ENCODE peak calls at places on chromosome 12, in seven cellular contexts. One of them, this sample, is unnamed.

GRCh38 chr12:121719926-121720414 is 7.4 kb downstream of the TMEM120B start:
- DNase-seq in midbrain: no peak
- DNase-seq in heart left ventricle: no peak
- DNase-seq in mesendoderm: peak
- DNase-seq in stimulated activated CD4-positive, alpha-beta T cell treated with anti-CD3 and anti-CD28 coated beads, Interleukin-15, amount 100 ng/mL, for 1 hour: no peak
- DNase-seq in NCI-H2081 treated with DMSO at 0.1 percent for 48 hours: no peak
- DNase-seq in hippocampal formation: no peak
- DNase-seq in this sample: no peak

GRCh38 chr12:57182918-57183575 is 33.5 kb upstream of the NXPH4 start:
- DNase-seq in midbrain: peak
- DNase-seq in mesendoderm: peak
- DNase-seq in stimulated activated CD4-positive, alpha-beta T cell treated with anti-CD3 and anti-CD28 coated beads, Interleukin-15, amount 100 ng/mL, for 1 hour: peak
- DNase-seq in heart left ventricle: peak
- DNase-seq in hippocampal formation: peak
- DNase-seq in NCI-H2081 treated with DMSO at 0.1 percent for 48 hours: peak
- DNase-seq in this sample: peak

GRCh38 chr12:55728185-55728931 is 451 bp downstream of the CD63 start:
- DNase-seq in NCI-H2081 treated with DMSO at 0.1 percent for 48 hours: no peak
- DNase-seq in heart left ventricle: peak
- DNase-seq in midbrain: peak
- DNase-seq in mesendoderm: peak
- DNase-seq in hippocampal formation: peak
- DNase-seq in stimulated activated CD4-positive, alpha-beta T cell treated with anti-CD3 and anti-CD28 coated beads, Interleukin-15, amount 100 ng/mL, for 1 hour: no peak
- DNase-seq in this sample: peak

GRCh38 chr12:89345830-89346740 is 6.2 kb downstream of the DUSP6 start:
- DNase-seq in NCI-H2081 treated with DMSO at 0.1 percent for 48 hours: peak
- DNase-seq in stimulated activated CD4-positive, alpha-beta T cell treated with anti-CD3 and anti-CD28 coated beads, Interleukin-15, amount 100 ng/mL, for 1 hour: no peak
- DNase-seq in heart left ventricle: peak
- DNase-seq in midbrain: peak
- DNase-seq in mesendoderm: peak
- DNase-seq in hippocampal formation: no peak
- DNase-seq in this sample: no peak

GRCh38 chr12:131803995-131804521 is 24.1 kb upstream of the MMP17 start:
- DNase-seq in hippocampal formation: no peak
- DNase-seq in NCI-H2081 treated with DMSO at 0.1 percent for 48 hours: no peak
- DNase-seq in stimulated activated CD4-positive, alpha-beta T cell treated with anti-CD3 and anti-CD28 coated beads, Interleukin-15, amount 100 ng/mL, for 1 hour: no peak
- DNase-seq in heart left ventricle: no peak
- DNase-seq in midbrain: no peak
- DNase-seq in mesendoderm: no peak
- DNase-seq in this sample: no peak

GRCh38 chr12:1474059-1474537 is 120.3 kb downstream of the FBXL14 start:
- DNase-seq in mesendoderm: peak
- DNase-seq in NCI-H2081 treated with DMSO at 0.1 percent for 48 hours: no peak
- DNase-seq in hippocampal formation: no peak
- DNase-seq in midbrain: no peak
- DNase-seq in stimulated activated CD4-positive, alpha-beta T cell treated with anti-CD3 and anti-CD28 coated beads, Interleukin-15, amount 100 ng/mL, for 1 hour: no peak
- DNase-seq in heart left ventricle: no peak
- DNase-seq in this sample: peak

GRCh38 chr12:3252416-3252815 is 175.2 kb downstream of the TSPAN9 start:
- DNase-seq in midbrain: peak
- DNase-seq in mesendoderm: no peak
- DNase-seq in heart left ventricle: peak
- DNase-seq in stimulated activated CD4-positive, alpha-beta T cell treated with anti-CD3 and anti-CD28 coated beads, Interleukin-15, amount 100 ng/mL, for 1 hour: no peak
- DNase-seq in NCI-H2081 treated with DMSO at 0.1 percent for 48 hours: no peak
- DNase-seq in hippocampal formation: peak
- DNase-seq in this sample: no peak

GRCh38 chr12:112025808-112026375 is 12.7 kb downstream of the ERP29 start:
- DNase-seq in stimulated activated CD4-positive, alpha-beta T cell treated with anti-CD3 and anti-CD28 coated beads, Interleukin-15, amount 100 ng/mL, for 1 hour: no peak
- DNase-seq in NCI-H2081 treated with DMSO at 0.1 percent for 48 hours: no peak
- DNase-seq in midbrain: no peak
- DNase-seq in hippocampal formation: no peak
- DNase-seq in heart left ventricle: no peak
- DNase-seq in mesendoderm: peak
- DNase-seq in this sample: no peak

GRCh38 chr12:26195250-26195640 is at the start of gene SSPN:
- DNase-seq in hippocampal formation: peak
- DNase-seq in stimulated activated CD4-positive, alpha-beta T cell treated with anti-CD3 and anti-CD28 coated beads, Interleukin-15, amount 100 ng/mL, for 1 hour: no peak
- DNase-seq in mesendoderm: no peak
- DNase-seq in heart left ventricle: peak
- DNase-seq in midbrain: peak
- DNase-seq in NCI-H2081 treated with DMSO at 0.1 percent for 48 hours: no peak
- DNase-seq in this sample: no peak

GRCh38 chr12:92859650-92860386 is 69.3 kb downstream of the EEA1 start:
- DNase-seq in hippocampal formation: no peak
- DNase-seq in midbrain: no peak
- DNase-seq in mesendoderm: peak
- DNase-seq in heart left ventricle: no peak
- DNase-seq in NCI-H2081 treated with DMSO at 0.1 percent for 48 hours: peak
- DNase-seq in stimulated activated CD4-positive, alpha-beta T cell treated with anti-CD3 and anti-CD28 coated beads, Interleukin-15, amount 100 ng/mL, for 1 hour: no peak
- DNase-seq in this sample: no peak

GRCh38 chr12:16881986-16882385 is 276.0 kb upstream of the LMO3 start:
- DNase-seq in heart left ventricle: no peak
- DNase-seq in NCI-H2081 treated with DMSO at 0.1 percent for 48 hours: no peak
- DNase-seq in hippocampal formation: no peak
- DNase-seq in midbrain: no peak
- DNase-seq in mesendoderm: no peak
- DNase-seq in stimulated activated CD4-positive, alpha-beta T cell treated with anti-CD3 and anti-CD28 coated beads, Interleukin-15, amount 100 ng/mL, for 1 hour: no peak
- DNase-seq in this sample: no peak

GRCh38 chr12:119989619-119990381 is 764 bp downstream of the BICDL1 start:
- DNase-seq in midbrain: peak
- DNase-seq in mesendoderm: peak
- DNase-seq in hippocampal formation: peak
- DNase-seq in NCI-H2081 treated with DMSO at 0.1 percent for 48 hours: no peak
- DNase-seq in heart left ventricle: peak
- DNase-seq in stimulated activated CD4-positive, alpha-beta T cell treated with anti-CD3 and anti-CD28 coated beads, Interleukin-15, amount 100 ng/mL, for 1 hour: peak
- DNase-seq in this sample: peak

GRCh38 chr12:131547560-131547959 is 163.3 kb upstream of the SFSWAP start:
- DNase-seq in hippocampal formation: peak
- DNase-seq in stimulated activated CD4-positive, alpha-beta T cell treated with anti-CD3 and anti-CD28 coated beads, Interleukin-15, amount 100 ng/mL, for 1 hour: no peak
- DNase-seq in midbrain: peak
- DNase-seq in NCI-H2081 treated with DMSO at 0.1 percent for 48 hours: no peak
- DNase-seq in mesendoderm: no peak
- DNase-seq in heart left ventricle: no peak
- DNase-seq in this sample: no peak

GRCh38 chr12:3206536-3207072 is 129.4 kb downstream of the TSPAN9 start:
- DNase-seq in hippocampal formation: no peak
- DNase-seq in midbrain: no peak
- DNase-seq in heart left ventricle: no peak
- DNase-seq in stimulated activated CD4-positive, alpha-beta T cell treated with anti-CD3 and anti-CD28 coated beads, Interleukin-15, amount 100 ng/mL, for 1 hour: no peak
- DNase-seq in mesendoderm: no peak
- DNase-seq in NCI-H2081 treated with DMSO at 0.1 percent for 48 hours: no peak
- DNase-seq in this sample: no peak

GRCh38 chr12:106601031-106601430 is 18.2 kb downstream of the RFX4 start:
- DNase-seq in mesendoderm: peak
- DNase-seq in stimulated activated CD4-positive, alpha-beta T cell treated with anti-CD3 and anti-CD28 coated beads, Interleukin-15, amount 100 ng/mL, for 1 hour: no peak
- DNase-seq in NCI-H2081 treated with DMSO at 0.1 percent for 48 hours: no peak
- DNase-seq in midbrain: peak
- DNase-seq in hippocampal formation: no peak
- DNase-seq in heart left ventricle: no peak
- DNase-seq in this sample: no peak

GRCh38 chr12:546920-547845 is 87.4 kb downstream of the B4GALNT3 start:
- DNase-seq in midbrain: peak
- DNase-seq in hippocampal formation: peak
- DNase-seq in NCI-H2081 treated with DMSO at 0.1 percent for 48 hours: no peak
- DNase-seq in mesendoderm: peak
- DNase-seq in heart left ventricle: peak
- DNase-seq in stimulated activated CD4-positive, alpha-beta T cell treated with anti-CD3 and anti-CD28 coated beads, Interleukin-15, amount 100 ng/mL, for 1 hour: peak
- DNase-seq in this sample: peak

GRCh38 chr12:62783881-62784280 is 151.1 kb downstream of the PPM1H start:
- DNase-seq in mesendoderm: no peak
- DNase-seq in midbrain: no peak
- DNase-seq in heart left ventricle: no peak
- DNase-seq in hippocampal formation: no peak
- DNase-seq in NCI-H2081 treated with DMSO at 0.1 percent for 48 hours: no peak
- DNase-seq in stimulated activated CD4-positive, alpha-beta T cell treated with anti-CD3 and anti-CD28 coated beads, Interleukin-15, amount 100 ng/mL, for 1 hour: no peak
- DNase-seq in this sample: no peak

GRCh38 chr12:94856324-94856723 is 147.2 kb downstream of the NDUFA12 start:
- DNase-seq in mesendoderm: no peak
- DNase-seq in stimulated activated CD4-positive, alpha-beta T cell treated with anti-CD3 and anti-CD28 coated beads, Interleukin-15, amount 100 ng/mL, for 1 hour: no peak
- DNase-seq in midbrain: no peak
- DNase-seq in NCI-H2081 treated with DMSO at 0.1 percent for 48 hours: no peak
- DNase-seq in heart left ventricle: no peak
- DNase-seq in hippocampal formation: no peak
- DNase-seq in this sample: no peak

GRCh38 chr12:131372706-131373195 is 338.1 kb upstream of the SFSWAP start:
- DNase-seq in stimulated activated CD4-positive, alpha-beta T cell treated with anti-CD3 and anti-CD28 coated beads, Interleukin-15, amount 100 ng/mL, for 1 hour: no peak
- DNase-seq in NCI-H2081 treated with DMSO at 0.1 percent for 48 hours: no peak
- DNase-seq in midbrain: no peak
- DNase-seq in mesendoderm: no peak
- DNase-seq in hippocampal formation: no peak
- DNase-seq in heart left ventricle: no peak
- DNase-seq in this sample: no peak

GRCh38 chr12:51972849-51973273 is 21.4 kb downstream of the ACVR1B start:
- DNase-seq in stimulated activated CD4-positive, alpha-beta T cell treated with anti-CD3 and anti-CD28 coated beads, Interleukin-15, amount 100 ng/mL, for 1 hour: no peak
- DNase-seq in NCI-H2081 treated with DMSO at 0.1 percent for 48 hours: no peak
- DNase-seq in heart left ventricle: peak
- DNase-seq in hippocampal formation: peak
- DNase-seq in mesendoderm: peak
- DNase-seq in midbrain: no peak
- DNase-seq in this sample: no peak

GRCh38 chr12:122265433-122265832 is 861 bp downstream of the VPS33A start:
- DNase-seq in stimulated activated CD4-positive, alpha-beta T cell treated with anti-CD3 and anti-CD28 coated beads, Interleukin-15, amount 100 ng/mL, for 1 hour: no peak
- DNase-seq in hippocampal formation: no peak
- DNase-seq in mesendoderm: no peak
- DNase-seq in midbrain: no peak
- DNase-seq in NCI-H2081 treated with DMSO at 0.1 percent for 48 hours: no peak
- DNase-seq in heart left ventricle: no peak
- DNase-seq in this sample: no peak

GRCh38 chr12:24599737-24600136 is 349.2 kb downstream of the BCAT1 start:
- DNase-seq in stimulated activated CD4-positive, alpha-beta T cell treated with anti-CD3 and anti-CD28 coated beads, Interleukin-15, amount 100 ng/mL, for 1 hour: no peak
- DNase-seq in NCI-H2081 treated with DMSO at 0.1 percent for 48 hours: no peak
- DNase-seq in heart left ventricle: no peak
- DNase-seq in hippocampal formation: no peak
- DNase-seq in mesendoderm: no peak
- DNase-seq in midbrain: no peak
- DNase-seq in this sample: no peak

GRCh38 chr12:58416211-58416610 is 474.8 kb downstream of the ATP23 start:
- DNase-seq in NCI-H2081 treated with DMSO at 0.1 percent for 48 hours: no peak
- DNase-seq in heart left ventricle: no peak
- DNase-seq in midbrain: no peak
- DNase-seq in mesendoderm: no peak
- DNase-seq in hippocampal formation: no peak
- DNase-seq in stimulated activated CD4-positive, alpha-beta T cell treated with anti-CD3 and anti-CD28 coated beads, Interleukin-15, amount 100 ng/mL, for 1 hour: no peak
- DNase-seq in this sample: no peak

GRCh38 chr12:58408516-58408915 is 467.1 kb downstream of the ATP23 start:
- DNase-seq in midbrain: no peak
- DNase-seq in NCI-H2081 treated with DMSO at 0.1 percent for 48 hours: no peak
- DNase-seq in heart left ventricle: no peak
- DNase-seq in stimulated activated CD4-positive, alpha-beta T cell treated with anti-CD3 and anti-CD28 coated beads, Interleukin-15, amount 100 ng/mL, for 1 hour: no peak
- DNase-seq in mesendoderm: no peak
- DNase-seq in hippocampal formation: no peak
- DNase-seq in this sample: no peak

GRCh38 chr12:75525263-75525662 is 13.9 kb upstream of the KRR1 start:
- DNase-seq in NCI-H2081 treated with DMSO at 0.1 percent for 48 hours: no peak
- DNase-seq in stimulated activated CD4-positive, alpha-beta T cell treated with anti-CD3 and anti-CD28 coated beads, Interleukin-15, amount 100 ng/mL, for 1 hour: no peak
- DNase-seq in heart left ventricle: no peak
- DNase-seq in midbrain: no peak
- DNase-seq in hippocampal formation: no peak
- DNase-seq in mesendoderm: no peak
- DNase-seq in this sample: no peak

GRCh38 chr12:22286569-22286968 is 47.9 kb downstream of the ST8SIA1 start:
- DNase-seq in midbrain: no peak
- DNase-seq in mesendoderm: no peak
- DNase-seq in heart left ventricle: no peak
- DNase-seq in NCI-H2081 treated with DMSO at 0.1 percent for 48 hours: no peak
- DNase-seq in hippocampal formation: no peak
- DNase-seq in stimulated activated CD4-positive, alpha-beta T cell treated with anti-CD3 and anti-CD28 coated beads, Interleukin-15, amount 100 ng/mL, for 1 hour: no peak
- DNase-seq in this sample: no peak

GRCh38 chr12:40602562-40602961 is 89.7 kb upstream of the CNTN1 start:
- DNase-seq in heart left ventricle: no peak
- DNase-seq in midbrain: no peak
- DNase-seq in stimulated activated CD4-positive, alpha-beta T cell treated with anti-CD3 and anti-CD28 coated beads, Interleukin-15, amount 100 ng/mL, for 1 hour: no peak
- DNase-seq in NCI-H2081 treated with DMSO at 0.1 percent for 48 hours: no peak
- DNase-seq in mesendoderm: no peak
- DNase-seq in hippocampal formation: no peak
- DNase-seq in this sample: no peak

GRCh38 chr12:69966409-69966808 is 141.4 kb downstream of the MYRFL start:
- DNase-seq in hippocampal formation: no peak
- DNase-seq in midbrain: no peak
- DNase-seq in heart left ventricle: peak
- DNase-seq in mesendoderm: peak
- DNase-seq in NCI-H2081 treated with DMSO at 0.1 percent for 48 hours: no peak
- DNase-seq in stimulated activated CD4-positive, alpha-beta T cell treated with anti-CD3 and anti-CD28 coated beads, Interleukin-15, amount 100 ng/mL, for 1 hour: no peak
- DNase-seq in this sample: peak

GRCh38 chr12:21848192-21848591 is 73.7 kb upstream of the KCNJ8 start:
- DNase-seq in heart left ventricle: no peak
- DNase-seq in hippocampal formation: no peak
- DNase-seq in mesendoderm: peak
- DNase-seq in NCI-H2081 treated with DMSO at 0.1 percent for 48 hours: no peak
- DNase-seq in midbrain: no peak
- DNase-seq in stimulated activated CD4-positive, alpha-beta T cell treated with anti-CD3 and anti-CD28 coated beads, Interleukin-15, amount 100 ng/mL, for 1 hour: no peak
- DNase-seq in this sample: no peak

GRCh38 chr12:21428241-21428640 is 9.2 kb upstream of the PYROXD1 start:
- DNase-seq in hippocampal formation: no peak
- DNase-seq in midbrain: no peak
- DNase-seq in heart left ventricle: no peak
- DNase-seq in NCI-H2081 treated with DMSO at 0.1 percent for 48 hours: no peak
- DNase-seq in mesendoderm: no peak
- DNase-seq in stimulated activated CD4-positive, alpha-beta T cell treated with anti-CD3 and anti-CD28 coated beads, Interleukin-15, amount 100 ng/mL, for 1 hour: no peak
- DNase-seq in this sample: no peak

GRCh38 chr12:1776139-1776975 is 44.0 kb upstream of the LRTM2 start:
- DNase-seq in stimulated activated CD4-positive, alpha-beta T cell treated with anti-CD3 and anti-CD28 coated beads, Interleukin-15, amount 100 ng/mL, for 1 hour: no peak
- DNase-seq in mesendoderm: peak
- DNase-seq in midbrain: no peak
- DNase-seq in NCI-H2081 treated with DMSO at 0.1 percent for 48 hours: no peak
- DNase-seq in heart left ventricle: no peak
- DNase-seq in hippocampal formation: no peak
- DNase-seq in this sample: no peak

GRCh38 chr12:75480469-75480949 is at the start of gene GLIPR1:
- DNase-seq in mesendoderm: peak
- DNase-seq in NCI-H2081 treated with DMSO at 0.1 percent for 48 hours: no peak
- DNase-seq in hippocampal formation: peak
- DNase-seq in stimulated activated CD4-positive, alpha-beta T cell treated with anti-CD3 and anti-CD28 coated beads, Interleukin-15, amount 100 ng/mL, for 1 hour: peak
- DNase-seq in midbrain: peak
- DNase-seq in heart left ventricle: peak
- DNase-seq in this sample: peak

GRCh38 chr12:124774462-124775167 is 89.0 kb downstream of the SCARB1 start:
- DNase-seq in stimulated activated CD4-positive, alpha-beta T cell treated with anti-CD3 and anti-CD28 coated beads, Interleukin-15, amount 100 ng/mL, for 1 hour: no peak
- DNase-seq in midbrain: peak
- DNase-seq in mesendoderm: peak
- DNase-seq in NCI-H2081 treated with DMSO at 0.1 percent for 48 hours: no peak
- DNase-seq in heart left ventricle: no peak
- DNase-seq in hippocampal formation: peak
- DNase-seq in this sample: no peak

GRCh38 chr12:81759215-81759991 is at the start of gene PPFIA2:
- DNase-seq in NCI-H2081 treated with DMSO at 0.1 percent for 48 hours: peak
- DNase-seq in midbrain: peak
- DNase-seq in hippocampal formation: peak
- DNase-seq in heart left ventricle: peak
- DNase-seq in stimulated activated CD4-positive, alpha-beta T cell treated with anti-CD3 and anti-CD28 coated beads, Interleukin-15, amount 100 ng/mL, for 1 hour: no peak
- DNase-seq in mesendoderm: peak
- DNase-seq in this sample: no peak

GRCh38 chr12:130747867-130748740 is 32.0 kb upstream of the RIMBP2 start:
- DNase-seq in NCI-H2081 treated with DMSO at 0.1 percent for 48 hours: no peak
- DNase-seq in stimulated activated CD4-positive, alpha-beta T cell treated with anti-CD3 and anti-CD28 coated beads, Interleukin-15, amount 100 ng/mL, for 1 hour: peak
- DNase-seq in mesendoderm: peak
- DNase-seq in heart left ventricle: peak
- DNase-seq in midbrain: peak
- DNase-seq in hippocampal formation: peak
- DNase-seq in this sample: peak

GRCh38 chr12:89709994-89710872 is 1.6 kb upstream of the ATP2B1 start:
- DNase-seq in heart left ventricle: no peak
- DNase-seq in midbrain: peak
- DNase-seq in hippocampal formation: peak
- DNase-seq in mesendoderm: no peak
- DNase-seq in stimulated activated CD4-positive, alpha-beta T cell treated with anti-CD3 and anti-CD28 coated beads, Interleukin-15, amount 100 ng/mL, for 1 hour: no peak
- DNase-seq in NCI-H2081 treated with DMSO at 0.1 percent for 48 hours: no peak
- DNase-seq in this sample: no peak

GRCh38 chr12:108115123-108115745 is 13.9 kb upstream of the WSCD2 start:
- DNase-seq in mesendoderm: no peak
- DNase-seq in stimulated activated CD4-positive, alpha-beta T cell treated with anti-CD3 and anti-CD28 coated beads, Interleukin-15, amount 100 ng/mL, for 1 hour: no peak
- DNase-seq in hippocampal formation: no peak
- DNase-seq in heart left ventricle: no peak
- DNase-seq in midbrain: no peak
- DNase-seq in NCI-H2081 treated with DMSO at 0.1 percent for 48 hours: no peak
- DNase-seq in this sample: no peak

GRCh38 chr12:125455556-125455955 is 390.3 kb downstream of the AACS start:
- DNase-seq in hippocampal formation: peak
- DNase-seq in heart left ventricle: no peak
- DNase-seq in stimulated activated CD4-positive, alpha-beta T cell treated with anti-CD3 and anti-CD28 coated beads, Interleukin-15, amount 100 ng/mL, for 1 hour: no peak
- DNase-seq in midbrain: no peak
- DNase-seq in mesendoderm: peak
- DNase-seq in NCI-H2081 treated with DMSO at 0.1 percent for 48 hours: no peak
- DNase-seq in this sample: no peak